ENCODE peak calls at places on chromosomes 2 and 18, in nine cellular contexts. S is HTR-8/SVneo; J is stimulated activated CD8-positive, alpha-beta memory T cell treated with anti-CD3 and anti-CD28 coated beads, Interleukin-4, amount 100 ng/mL, for 4 hours; I is thyroid gland; T is NCI-H460; E is HS-5; F is occipital lobe; C is CD4-positive, alpha-beta T cell; W is non-pigmented ciliary epithelial cell. O is an unnamed sample.

GRCh38 chr2:69034122-69034521 is 21.1 kb downstream of the ANTXR1 start:
- DNase-seq in S (no peak), J (no peak), I (no peak), T (no peak), E (no peak), F (no peak), C (no peak), W (no peak), O (no peak)

GRCh38 chr2:219737270-219737691 is 109.9 kb downstream of the SLC4A3 start:
- DNase-seq in S (peak), J (no peak), I (peak), T (peak), E (peak), F (no peak), C (no peak), W (no peak), O (no peak)

GRCh38 chr2:236505648-236506047 is 64.0 kb upstream of the ACKR3 start:
- DNase-seq in S (no peak), J (no peak), I (no peak), T (no peak), E (no peak), F (no peak), C (no peak), W (no peak), O (no peak)

GRCh38 chr2:42877532-42877931 is 85.1 kb upstream of the HAAO start:
- DNase-seq in S (no peak), J (no peak), I (no peak), T (no peak), E (no peak), F (no peak), C (no peak), W (no peak), O (no peak)

GRCh38 chr2:207161247-207161646 is 4.5 kb downstream of the KLF7 start:
- DNase-seq in S (no peak), J (no peak), I (no peak), T (no peak), E (no peak), F (no peak), C (no peak), W (no peak), O (no peak)

GRCh38 chr2:3460161-3460560 is 59.2 kb downstream of the ADI1 start:
- DNase-seq in S (no peak), J (no peak), I (peak), T (no peak), E (no peak), F (no peak), C (no peak), W (no peak), O (no peak)

GRCh38 chr18:47777626-47778025 is 152.8 kb downstream of the SMAD2 start:
- DNase-seq in S (no peak), J (no peak), I (no peak), T (no peak), E (no peak), F (no peak), C (no peak), W (no peak), O (no peak)

GRCh38 chr2:224401641-224402342 is at the start of gene FAM124B:
- DNase-seq in S (no peak), J (no peak), I (peak), T (no peak), E (no peak), F (no peak), C (peak), W (peak), O (peak)

GRCh38 chr18:43605224-43605623 is 327.9 kb upstream of the SYT4 start:
- DNase-seq in S (no peak), J (no peak), I (no peak), T (no peak), E (no peak), F (no peak), C (no peak), W (no peak), O (no peak)

GRCh38 chr2:174577967-174578589 is 19.5 kb downstream of the WIPF1 start:
- DNase-seq in S (peak), J (peak), I (no peak), T (peak), E (peak), F (no peak), C (peak), W (peak), O (peak)

GRCh38 chr2:235334179-235334578 is 159.7 kb upstream of the AGAP1 start:
- DNase-seq in S (no peak), J (no peak), I (no peak), T (no peak), E (no peak), F (no peak), C (no peak), W (no peak), O (no peak)

GRCh38 chr2:173427887-173428683 is 73.4 kb downstream of the CDCA7 start:
- DNase-seq in S (no peak), J (no peak), I (peak), T (no peak), E (no peak), F (no peak), C (no peak), W (no peak), O (no peak)

GRCh38 chr2:176129013-176129796 is at the start of gene HOXD8:
- DNase-seq in S (no peak), J (no peak), I (peak), T (peak), E (no peak), F (no peak), C (no peak), W (no peak), O (peak)

GRCh38 chr18:8820701-8821465 is 115.5 kb downstream of the MTCL1 start:
- DNase-seq in S (no peak), J (no peak), I (no peak), T (no peak), E (no peak), F (no peak), C (no peak), W (no peak), O (peak)

GRCh38 chr2:227366861-227367800 is 12.0 kb downstream of the TM4SF20 start:
- DNase-seq in S (no peak), J (no peak), I (no peak), T (peak), E (peak), F (no peak), C (no peak), W (peak), O (no peak)

GRCh38 chr2:191845248-191845715 is 1.6 kb downstream of the CAVIN2 start:
- DNase-seq in S (no peak), J (no peak), I (peak), T (peak), E (no peak), F (no peak), C (no peak), W (no peak), O (no peak)

GRCh38 chr18:28152354-28152753 is 24.6 kb downstream of the CDH2 start:
- DNase-seq in S (no peak), J (no peak), I (no peak), T (no peak), E (no peak), F (no peak), C (no peak), W (no peak), O (no peak)